ENCODE peak calls at places on chromosomes 1 and 21, in nine cellular contexts. M is iPS DF 6.9, B is esophagus squamous epithelium, H is T-helper 17 cell, F is upper lobe of right lung, V is A549, L is H9, E is neural progenitor cell, K is sigmoid colon. W is an unnamed sample. For H3K9me3, the result is how much of the 10 kb centered on the place peaks cover.

GRCh38 chr1:245045087-245045881 is 109.5 kb upstream of the KIF26B start:
- DNase-seq in M (no peak), B (no peak), H (no peak), F (no peak), V (no peak), L (peak), E (peak), K (no peak), W (no peak)

GRCh38 chr1:160707171-160708109 is 4.2 kb downstream of the CD48 start:
- DNase-seq in M (no peak), B (no peak), H (no peak), F (no peak), V (no peak), L (no peak), E (no peak), K (no peak), W (no peak)

GRCh38 chr21:36791695-36792451 is 93.0 kb downstream of the SIM2 start:
- DNase-seq in M (no peak), B (no peak), H (no peak), F (no peak), V (no peak), L (no peak), E (peak), K (no peak), W (no peak)

GRCh38 chr1:181314959-181315358 is 168.4 kb upstream of the CACNA1E start:
- DNase-seq in M (no peak), B (no peak), H (no peak), F (no peak), V (no peak), L (peak), E (peak), K (no peak), W (no peak)

GRCh38 chr1:154493276-154493675 is 8.7 kb upstream of the TDRD10 start:
- DNase-seq in M (no peak), B (no peak), H (no peak), F (no peak), V (no peak), L (peak), E (peak), K (peak), W (no peak)

GRCh38 chr1:23470282-23471070 is 13.5 kb downstream of the ASAP3 start:
- DNase-seq in M (no peak), B (no peak), H (no peak), F (no peak), V (no peak), L (no peak), E (no peak), K (peak), W (no peak)

GRCh38 chr1:71196685-71197084 is 115.8 kb upstream of the ZRANB2 start:
- DNase-seq in M (no peak), B (no peak), H (no peak), F (no peak), V (peak), L (no peak), E (no peak), K (no peak), W (no peak)

GRCh38 chr1:6509603-6510291 is 18.3 kb upstream of the PLEKHG5 start:
- DNase-seq in M (no peak), B (no peak), H (no peak), F (peak), V (no peak), L (no peak), E (no peak), K (no peak), W (no peak)

GRCh38 chr1:12343823-12344487 is 114.1 kb downstream of the VPS13D start:
- DNase-seq in M (no peak), B (no peak), H (no peak), F (no peak), V (no peak), L (no peak), E (no peak), K (no peak), W (no peak)

GRCh38 chr1:24095140-24095859 is 16.6 kb downstream of the MYOM3 start:
- DNase-seq in M (no peak), B (no peak), H (no peak), F (no peak), V (no peak), L (no peak), E (no peak), K (no peak), W (no peak)

GRCh38 chr1:227654431-227654830 is 80.7 kb downstream of the JMJD4 start:
- DNase-seq in M (no peak), B (no peak), H (no peak), F (no peak), V (no peak), L (no peak), E (no peak), K (no peak), W (no peak)

GRCh38 chr1:232629250-232630046 is 485 bp downstream of the SIPA1L2 start:
- DNase-seq in M (no peak), B (no peak), H (no peak), F (peak), V (peak), L (peak), E (peak), K (peak), W (no peak)

GRCh38 chr1:168671782-168672181 is 57.2 kb downstream of the DPT start:
- DNase-seq in M (no peak), B (no peak), H (no peak), F (no peak), V (no peak), L (no peak), E (no peak), K (no peak), W (no peak)

GRCh38 chr1:73910466-73910865 is 287.5 kb downstream of the LRRIQ3 start:
- DNase-seq in M (no peak), B (no peak), H (no peak), F (no peak), V (no peak), L (no peak), E (no peak), K (no peak), W (no peak)

GRCh38 chr1:183032122-183032921 is 9.1 kb downstream of the LAMC1 start:
- DNase-seq in M (no peak), B (no peak), H (no peak), F (no peak), V (no peak), L (no peak), E (no peak), K (no peak), W (no peak)

GRCh38 chr1:15525043-15525958 is 1.3 kb upstream of the CASP9 start:
- DNase-seq in M (no peak), B (no peak), H (peak), F (peak), V (peak), L (no peak), E (peak), K (peak), W (no peak)

GRCh38 chr1:100896481-100896982 is 642 bp downstream of the SLC30A7 start:
- DNase-seq in M (no peak), B (peak), H (peak), F (no peak), V (peak), L (peak), E (peak), K (peak), W (peak)

DNA sequence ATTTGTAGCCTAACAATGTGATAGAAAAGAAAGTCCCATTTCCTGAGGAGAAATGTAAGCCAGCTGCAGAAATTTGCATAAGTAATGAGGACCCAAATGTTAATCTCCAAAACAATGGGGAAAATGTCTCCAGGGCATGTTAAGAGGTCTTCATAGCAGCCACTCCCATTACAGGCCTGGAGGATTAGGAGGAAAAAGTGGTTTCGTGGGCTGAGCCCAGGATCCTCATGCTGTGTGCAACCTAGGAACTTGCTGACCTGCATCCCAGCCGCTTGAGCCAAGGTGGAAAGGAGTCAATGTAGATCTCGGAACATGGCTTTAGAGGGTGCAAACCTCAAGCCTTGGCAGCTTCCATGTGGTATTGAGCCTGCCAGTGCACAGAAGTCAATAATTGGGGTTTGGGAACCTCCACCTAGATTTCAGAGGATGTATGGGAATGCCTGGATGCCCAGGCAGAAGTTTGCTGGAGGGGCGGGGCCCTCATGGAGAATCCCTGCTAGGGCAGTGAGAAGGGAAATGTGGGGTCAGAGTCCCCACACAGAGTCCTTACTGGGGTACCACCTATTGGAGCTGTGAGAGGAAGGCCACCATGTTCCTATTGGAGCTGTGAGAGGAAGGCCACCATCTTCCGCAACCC is 14.2 kb upstream of the F13B start:
- DNase-seq in M (no peak), B (no peak), H (no peak), F (no peak), V (no peak), L (no peak), E (no peak), K (no peak), W (no peak)
- H3K9me3 ChIP-seq in M (under half), B (under half), H (under half), F (under half), V (under half), L (under half), E (under half), K (under half), W (under half)

DNA sequence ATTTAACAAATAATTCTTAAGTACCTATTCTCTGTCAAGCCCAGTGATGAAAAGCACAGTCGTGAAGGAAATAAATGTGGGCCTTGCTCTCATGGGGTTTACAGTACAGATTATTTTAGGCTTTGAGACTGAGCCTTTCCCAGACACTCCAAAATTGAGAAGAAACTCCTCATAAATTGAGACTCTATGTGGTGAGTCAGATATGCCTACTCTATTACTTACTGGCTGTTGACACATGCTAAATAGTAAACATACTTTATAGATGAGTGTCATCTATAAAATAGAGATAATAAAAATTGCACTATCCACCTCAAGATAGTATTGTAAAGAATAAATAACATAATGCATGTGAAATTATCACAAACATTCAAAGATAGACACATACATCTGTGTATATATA is 377.8 kb upstream of the PRMT6 start:
- DNase-seq in M (no peak), B (no peak), H (no peak), F (no peak), V (no peak), L (no peak), E (no peak), K (no peak), W (no peak)
- H3K9me3 ChIP-seq in M (under half), B (under half), H (under half), F (under half), V (under half), L (under half), E (under half), K (under half), W (under half)

GRCh38 chr1:2865000-2865399 is 63.5 kb upstream of the TTC34 start:
- DNase-seq in M (no peak), B (no peak), H (no peak), F (no peak), V (no peak), L (no peak), E (no peak), K (no peak), W (no peak)

GRCh38 chr1:2864203-2864905 is 62.9 kb upstream of the TTC34 start:
- DNase-seq in M (no peak), B (no peak), H (no peak), F (no peak), V (no peak), L (no peak), E (no peak), K (no peak), W (no peak)

GRCh38 chr1:2867087-2867425 is 65.6 kb upstream of the TTC34 start:
- DNase-seq in M (no peak), B (no peak), H (no peak), F (no peak), V (no peak), L (no peak), E (no peak), K (no peak), W (no peak)

GRCh38 chr1:2866415-2867086 is 65.1 kb upstream of the TTC34 start:
- DNase-seq in M (no peak), B (no peak), H (no peak), F (no peak), V (no peak), L (no peak), E (no peak), K (no peak), W (no peak)

GRCh38 chr1:2865571-2866414 is 64.3 kb upstream of the TTC34 start:
- DNase-seq in M (no peak), B (no peak), H (no peak), F (no peak), V (no peak), L (no peak), E (no peak), K (no peak), W (no peak)
- H3K9me3 ChIP-seq in M (half or more), B (under half), H (under half), F (under half), V (under half), L (half or more), E (under half), K (under half), W (under half)

GRCh38 chr1:81287681-81288080 is 513.1 kb upstream of the ADGRL2 start:
- DNase-seq in M (no peak), B (no peak), H (no peak), F (no peak), V (no peak), L (no peak), E (no peak), K (no peak), W (no peak)
- H3K9me3 ChIP-seq in M (under half), B (under half), H (under half), F (under half), V (under half), L (under half), E (under half), K (under half), W (under half)

GRCh38 chr21:34369741-34370140 is 5.6 kb upstream of the SMIM11 start:
- DNase-seq in M (no peak), B (no peak), H (no peak), F (no peak), V (no peak), L (no peak), E (no peak), K (no peak), W (no peak)
- H3K9me3 ChIP-seq in M (under half), B (under half), H (under half), F (under half), V (under half), L (under half), E (under half), K (under half), W (under half)

GRCh38 chr1:152388889-152389288 is 25.2 kb downstream of the CRNN start:
- DNase-seq in M (no peak), B (no peak), H (no peak), F (no peak), V (no peak), L (no peak), E (no peak), K (no peak), W (no peak)
- H3K9me3 ChIP-seq in M (under half), B (under half), H (under half), F (under half), V (under half), L (half or more), E (under half), K (under half), W (under half)

W was measured in effector memory CD4-positive, alpha-beta T cell.